ENCODE peak calls at places on chromosomes 11 and 22, in six cellular contexts. C is cardiac muscle cell, I is AG09319, P is IMR-90, B is PC-9, Y is HCT116. U is an unnamed sample.

GRCh38 chr22:49996532-49997220 is 15.9 kb downstream of the IL17REL start:
- DNase-seq in B (peak; percentile 21), P (no peak), I (no peak), Y (no peak), C (no peak), U (no peak)

GRCh38 chr11:72727521-72727920 is 24.7 kb downstream of the ARAP1 start:
- DNase-seq in Y (no peak), B (no peak), I (no peak), P (no peak), C (no peak), U (no peak)

GRCh38 chr11:102220728-102221467 is 96.4 kb upstream of the BIRC3 start:
- DNase-seq in C (no peak), I (no peak), P (peak; percentile 79), Y (no peak), B (peak; percentile 28), U (no peak)

GRCh38 chr11:70002433-70002832 is 75.7 kb upstream of the ANO1 start:
- DNase-seq in I (no peak), C (no peak), P (no peak), Y (no peak), B (no peak), U (no peak)

GRCh38 chr22:26615149-26615548 is 2.7 kb downstream of the CRYBB1 start:
- DNase-seq in I (no peak), B (no peak), C (no peak), Y (no peak), P (no peak), U (no peak)

GRCh38 chr22:39205344-39206021 is 39.3 kb downstream of the PDGFB start:
- DNase-seq in P (peak; percentile 78), Y (peak; percentile 46), C (no peak), I (no peak), B (peak; percentile 86), U (peak; percentile 66)

GRCh38 chr22:47328550-47329243 is 566.2 kb downstream of the TBC1D22A start:
- DNase-seq in I (peak; percentile 81), Y (peak; percentile 95), P (peak; percentile 96), B (peak; percentile 62), C (no peak), U (peak; percentile 82)

GRCh38 chr11:111777094-111778046 is 11.2 kb upstream of the PPP2R1B start:
- DNase-seq in P (peak; percentile 82), I (peak; percentile 56), B (peak; percentile 53), C (peak; percentile 71), Y (peak; percentile 53), U (peak; percentile 23)

GRCh38 chr11:59557940-59558643 is 46.8 kb downstream of the OR4D9 start:
- DNase-seq in P (no peak), C (no peak), B (no peak), I (no peak), Y (no peak), U (no peak)

GRCh38 chr11:107275632-107276031 is 182.0 kb downstream of the CWF19L2 start:
- DNase-seq in B (no peak), P (no peak), Y (no peak), I (no peak), C (no peak), U (no peak)

GRCh38 chr11:57800444-57801184 is 39.0 kb downstream of the CTNND1 start:
- DNase-seq in B (peak; percentile 100), P (peak; percentile 74), Y (peak; percentile 51), C (peak; percentile 59), I (peak; percentile 43), U (peak; percentile 40)

GRCh38 chr11:57224537-57224936 is 12.5 kb downstream of the APLNR start:
- DNase-seq in C (no peak), P (peak; percentile 53), B (peak; percentile 60), Y (no peak), I (no peak), U (no peak)

GRCh38 chr22:47161631-47162030 is 399.2 kb downstream of the TBC1D22A start:
- DNase-seq in C (no peak), Y (no peak), I (no peak), P (no peak), B (no peak), U (no peak)

GRCh38 chr22:49815641-49816071 is 12.0 kb downstream of the BRD1 start:
- DNase-seq in P (peak; percentile 19), C (no peak), Y (no peak), I (no peak), B (peak; percentile 73), U (peak; percentile 60)

GRCh38 chr11:68271023-68271780 is 571 bp downstream of the C11orf24 start:
- DNase-seq in B (peak; percentile 73), I (peak; percentile 78), P (peak; percentile 83), Y (peak; percentile 61), C (peak; percentile 80), U (peak; percentile 66)

GRCh38 chr11:47234669-47235075 is 13.9 kb downstream of the ACP2 start:
- DNase-seq in I (no peak), B (no peak), Y (no peak), P (peak; percentile 13), C (no peak), U (no peak)

GRCh38 chr11:47236482-47236881 is 12.1 kb downstream of the ACP2 start:
- DNase-seq in B (no peak), Y (no peak), C (no peak), P (peak; percentile 68), I (no peak), U (no peak)

GRCh38 chr11:47233051-47233450 is 15.6 kb downstream of the ACP2 start:
- DNase-seq in B (no peak), I (no peak), C (no peak), Y (no peak), P (no peak), U (no peak)

GRCh38 chr11:47235163-47235562 is 13.5 kb downstream of the ACP2 start:
- DNase-seq in B (no peak), Y (no peak), P (no peak), C (no peak), I (no peak), U (no peak)

GRCh38 chr11:47233989-47234668 is 14.5 kb downstream of the ACP2 start:
- DNase-seq in C (no peak), B (peak; percentile 89), I (no peak), P (peak; percentile 67), Y (no peak), U (no peak)
- TF ChIP-seq CTCF in C (peak; percentile 73), B (peak; percentile 65), I (peak; percentile 46), P (peak; percentile 50), Y (peak; percentile 18), U (no peak)

GRCh38 chr11:15159085-15159484 is 44.4 kb downstream of the INSC start:
- DNase-seq in I (no peak), C (no peak), Y (peak; percentile 28), P (peak; percentile 49), B (no peak), U (peak; percentile 12)
- TF ChIP-seq CTCF in I (peak; percentile 60), C (peak; percentile 56), Y (peak; percentile 73), P (peak; percentile 58), B (peak; percentile 57), U (peak; percentile 46)

GRCh38 chr22:42417645-42418303 is 14.4 kb downstream of the NFAM1 start:
- DNase-seq in B (no peak), P (no peak), Y (no peak), C (no peak), I (no peak), U (no peak)

GRCh38 chr22:42419328-42419881 is 12.8 kb downstream of the NFAM1 start:
- DNase-seq in Y (no peak), I (no peak), C (no peak), B (no peak), P (no peak), U (no peak)

GRCh38 chr22:42418811-42419243 is 13.4 kb downstream of the NFAM1 start:
- DNase-seq in B (no peak), P (no peak), I (no peak), C (no peak), Y (no peak), U (no peak)

GRCh38 chr22:42414565-42415298 is 17.5 kb downstream of the NFAM1 start:
- DNase-seq in P (no peak), Y (no peak), C (no peak), I (no peak), B (no peak), U (no peak)

GRCh38 chr22:42416671-42417230 is 15.5 kb downstream of the NFAM1 start:
- DNase-seq in I (no peak), B (no peak), Y (no peak), C (no peak), P (no peak), U (no peak)
- TF ChIP-seq CTCF in I (no peak), B (no peak), Y (no peak), C (no peak), P (no peak), U (no peak)

DNA sequence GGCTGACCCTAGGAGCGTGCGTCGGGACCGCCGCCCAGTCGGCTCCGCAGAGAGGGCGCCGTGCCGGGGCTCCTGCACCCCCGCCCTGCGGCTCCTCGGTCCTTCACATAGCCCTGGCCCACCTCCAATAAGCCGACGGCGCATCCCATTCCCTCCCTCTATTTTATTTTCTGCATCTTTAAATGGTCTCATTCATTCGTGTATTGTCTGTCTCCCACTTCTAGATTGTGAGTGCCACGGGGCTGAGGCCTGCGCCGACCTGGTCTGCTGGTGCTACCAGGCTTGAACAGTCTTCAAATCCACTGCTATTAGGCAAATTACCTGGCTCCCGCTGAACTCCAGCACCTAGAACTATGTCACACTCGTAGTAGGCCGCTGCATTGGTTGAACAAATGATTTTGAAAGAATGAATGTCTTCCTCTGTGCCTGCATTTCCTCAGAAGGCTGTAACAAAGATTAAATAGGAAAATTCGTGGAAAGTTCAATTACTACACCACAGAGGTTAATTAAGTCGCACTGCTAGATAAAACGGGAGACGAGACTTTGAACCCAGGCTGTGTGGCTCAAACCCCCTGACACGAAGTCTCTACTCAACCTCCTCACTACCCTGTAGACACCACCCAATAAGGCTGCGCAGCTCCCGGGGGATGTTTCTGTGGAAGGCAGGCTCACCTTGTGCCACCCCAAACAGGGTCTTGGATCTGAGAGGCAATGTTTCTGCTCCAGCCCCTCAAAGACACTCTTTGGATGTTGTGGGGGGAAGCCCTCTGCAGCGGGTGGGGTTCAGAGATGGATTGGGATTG is 1.2 kb upstream of the PPP1R14B start:
- DNase-seq in C (no peak), I (no peak), Y (no peak), P (no peak), B (no peak), U (no peak)
- TF ChIP-seq CTCF in C (no peak), I (no peak), Y (no peak), P (no peak), B (no peak), U (no peak)

GRCh38 chr11:44977493-44977984 is 26.9 kb upstream of the TP53I11 start:
- DNase-seq in I (no peak), Y (no peak), C (no peak), P (peak; percentile 14), B (peak; percentile 91), U (peak; percentile 42)
- TF ChIP-seq CTCF in I (peak; percentile 19), Y (peak; percentile 21), C (peak; percentile 36), P (peak; percentile 19), B (no peak), U (no peak)

GRCh38 chr22:41222846-41223507 is 17.8 kb downstream of the CHADL start:
- DNase-seq in B (no peak), Y (no peak), C (no peak), P (no peak), I (no peak), U (no peak)
- TF ChIP-seq CTCF in B (no peak), Y (no peak), C (no peak), P (no peak), I (no peak), U (no peak)

DNA sequence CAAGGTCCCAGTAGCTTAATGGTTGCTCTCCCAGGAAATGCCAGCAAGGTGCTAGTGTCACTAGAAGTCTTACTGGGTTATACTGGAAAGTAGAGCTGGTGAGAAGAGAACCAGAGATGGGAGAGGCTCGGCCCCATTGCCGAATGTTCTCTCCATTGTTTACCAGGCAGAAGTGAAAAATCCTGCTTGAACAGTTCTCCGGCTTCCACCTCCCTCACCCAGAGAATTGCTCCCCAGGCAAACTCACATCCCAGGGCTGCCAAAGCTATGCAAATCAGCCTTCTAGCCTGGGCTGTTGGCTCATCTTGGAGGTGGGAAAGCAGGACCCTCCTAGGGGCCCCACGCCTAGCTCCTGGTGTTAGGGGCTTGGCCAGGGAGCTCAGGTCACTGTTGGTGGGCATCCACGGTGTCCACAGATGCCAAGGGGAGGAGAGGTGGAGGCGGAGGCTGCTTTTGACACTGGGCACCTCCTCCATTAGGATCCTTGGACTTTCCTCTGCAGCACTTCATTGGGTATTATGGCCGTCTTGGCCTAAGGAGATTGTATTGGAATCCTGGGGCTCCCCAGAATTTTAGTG is 20.1 kb downstream of the POU2F3 start:
- DNase-seq in B (no peak), Y (no peak), I (no peak), C (no peak), P (no peak), U (no peak)
- TF ChIP-seq CTCF in B (no peak), Y (no peak), I (no peak), C (no peak), P (no peak), U (no peak)